ENCODE peak calls at places on chromosomes 6 and 20, in seven cellular contexts. A, G, N, U, Z, S and V are unnamed samples.

GRCh38 chr6:129555206-129555832 is 154.7 kb downstream of the ARHGAP18 start:
- DNase-seq in A (no peak), G (peak), N (no peak), U (no peak), Z (no peak), S (peak), V (no peak)

GRCh38 chr6:128242765-128243403 is 277.5 kb downstream of the PTPRK start:
- DNase-seq in A (no peak), G (peak), N (no peak), U (no peak), Z (no peak), S (peak), V (no peak)

GRCh38 chr20:57874141-57874540 is 164.3 kb upstream of the PMEPA1 start:
- DNase-seq in A (peak), G (no peak), N (no peak), U (no peak), Z (no peak), S (no peak), V (no peak)

GRCh38 chr6:20542927-20543602 is 8.8 kb downstream of the CDKAL1 start:
- DNase-seq in A (no peak), G (peak), N (no peak), U (no peak), Z (no peak), S (peak), V (no peak)

GRCh38 chr6:108114861-108115597 is 40.5 kb upstream of the OSTM1 start:
- DNase-seq in A (peak), G (peak), N (peak), U (peak), Z (peak), S (peak), V (peak)

GRCh38 chr6:82072113-82072512 is 175.4 kb downstream of the IBTK start:
- DNase-seq in A (no peak), G (no peak), N (no peak), U (no peak), Z (no peak), S (peak), V (no peak)

GRCh38 chr6:104548297-104548696 is 311.4 kb downstream of the HACE1 start:
- DNase-seq in A (no peak), G (no peak), N (no peak), U (no peak), Z (no peak), S (no peak), V (no peak)

GRCh38 chr6:108277831-108278230 is 17.0 kb upstream of the SNX3 start:
- DNase-seq in A (no peak), G (no peak), N (no peak), U (no peak), Z (no peak), S (no peak), V (no peak)

GRCh38 chr6:133923938-133924593 is 29.0 kb upstream of the TBPL1 start:
- DNase-seq in A (peak), G (peak), N (no peak), U (peak), Z (peak), S (peak), V (no peak)

GRCh38 chr6:118240878-118241528 is 307.1 kb upstream of the PLN start:
- DNase-seq in A (no peak), G (no peak), N (no peak), U (no peak), Z (no peak), S (no peak), V (no peak)

GRCh38 chr6:28657756-28658465 is 132.2 kb downstream of the GPX5 start:
- DNase-seq in A (no peak), G (peak), N (no peak), U (peak), Z (peak), S (peak), V (no peak)

GRCh38 chr6:16712931-16713484 is 48.3 kb downstream of the ATXN1 start:
- DNase-seq in A (peak), G (peak), N (no peak), U (no peak), Z (no peak), S (peak), V (no peak)
- TF ChIP-seq CTCF in A (peak), G (peak), N (no peak), U (peak), Z (no peak), S (peak), V (peak)

DNA sequence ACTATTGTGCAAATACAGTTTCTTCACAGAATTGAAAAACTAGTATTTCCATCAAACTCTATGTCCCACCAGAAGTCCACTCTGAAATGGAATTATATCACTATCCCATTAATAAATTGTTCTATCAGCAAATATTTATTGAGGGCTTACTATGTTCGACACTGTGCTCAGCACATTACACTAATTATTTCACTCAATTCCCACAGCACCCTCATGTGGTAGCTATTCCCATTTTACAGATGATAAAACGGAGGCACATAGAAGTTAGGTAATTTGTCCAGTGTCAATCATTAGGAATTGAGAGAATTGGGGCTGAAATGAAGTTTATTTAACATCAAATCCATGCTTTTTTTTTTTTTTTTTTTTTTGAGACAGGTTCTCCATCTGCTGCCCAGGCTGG is 52.5 kb downstream of the MKKS start:
- DNase-seq in A (no peak), G (peak), N (no peak), U (no peak), Z (no peak), S (no peak), V (no peak)
- TF ChIP-seq CTCF in A (no peak), G (no peak), N (no peak), U (no peak), Z (no peak), S (peak), V (no peak)

GRCh38 chr20:33917813-33918525 is 75.7 kb upstream of the RALY start:
- DNase-seq in A (no peak), G (peak), N (no peak), U (no peak), Z (no peak), S (no peak), V (no peak)

GRCh38 chr20:33915726-33916331 is 77.9 kb upstream of the RALY start:
- DNase-seq in A (no peak), G (no peak), N (no peak), U (no peak), Z (peak), S (no peak), V (no peak)

GRCh38 chr20:33910529-33911327 is 83.0 kb upstream of the RALY start:
- DNase-seq in A (no peak), G (no peak), N (no peak), U (no peak), Z (no peak), S (no peak), V (no peak)

GRCh38 chr20:33918662-33919061 is 75.0 kb upstream of the RALY start:
- DNase-seq in A (no peak), G (no peak), N (peak), U (no peak), Z (no peak), S (no peak), V (no peak)

GRCh38 chr20:33914871-33915270 is 78.8 kb upstream of the RALY start:
- DNase-seq in A (no peak), G (peak), N (no peak), U (no peak), Z (no peak), S (peak), V (no peak)
- TF ChIP-seq CTCF in A (no peak), G (no peak), N (no peak), U (no peak), Z (no peak), S (peak), V (no peak)

GRCh38 chr6:39228111-39228971 is 934 bp downstream of the KCNK5 start:
- DNase-seq in A (no peak), G (no peak), N (peak), U (no peak), Z (no peak), S (no peak), V (no peak)

GRCh38 chr6:39226606-39227300 is 2.5 kb downstream of the KCNK5 start:
- DNase-seq in A (no peak), G (no peak), N (peak), U (no peak), Z (no peak), S (no peak), V (no peak)

GRCh38 chr6:39231386-39231785 is 2.1 kb upstream of the KCNK5 start:
- DNase-seq in A (no peak), G (no peak), N (no peak), U (no peak), Z (no peak), S (no peak), V (no peak)

GRCh38 chr6:39227476-39227875 is 1.8 kb downstream of the KCNK5 start:
- DNase-seq in A (no peak), G (no peak), N (no peak), U (no peak), Z (no peak), S (no peak), V (no peak)

DNA sequence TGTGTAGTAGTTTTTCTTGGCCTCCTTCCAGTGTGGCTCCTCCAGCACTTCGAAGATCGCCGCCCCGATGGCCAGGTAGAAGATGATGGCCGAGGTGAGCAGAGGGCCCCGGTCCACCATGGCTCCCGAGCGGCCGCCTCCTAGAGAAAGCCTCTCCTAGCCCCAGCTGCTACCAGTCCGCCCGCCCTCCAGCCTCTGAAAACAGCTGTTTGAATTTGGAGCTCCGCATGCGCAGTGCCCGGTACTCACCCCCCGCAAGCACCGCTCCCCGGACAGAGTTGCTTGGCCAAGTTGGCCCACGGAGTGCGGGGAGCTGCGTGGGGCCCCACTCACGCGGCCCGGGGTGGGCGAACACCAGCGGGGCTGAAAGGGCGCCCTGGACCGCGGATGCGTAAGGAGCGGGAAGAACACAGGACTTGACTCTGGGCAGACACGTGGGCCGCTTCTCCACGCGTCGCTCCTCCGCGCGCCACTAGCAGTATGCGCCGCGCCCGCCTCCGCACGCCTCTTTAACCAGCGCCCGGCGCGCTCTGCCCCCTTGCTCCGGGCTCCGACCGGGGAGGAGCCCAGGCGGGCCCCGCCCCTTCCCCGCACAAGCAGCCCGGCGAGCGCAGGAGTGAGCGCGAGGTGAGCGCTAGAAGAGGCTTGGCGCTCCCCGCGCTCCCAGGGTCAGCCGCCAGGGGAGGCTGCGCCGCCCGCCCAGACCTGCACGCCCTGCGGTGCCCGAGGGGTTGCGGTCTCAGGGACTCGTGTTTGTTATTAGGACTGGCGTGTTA is at the start of gene KCNK5:
- DNase-seq in A (peak), G (peak), N (peak), U (peak), Z (peak), S (peak), V (peak)
- TF ChIP-seq CTCF in A (peak), G (peak), N (peak), U (peak), Z (peak), S (peak), V (peak)

DNA sequence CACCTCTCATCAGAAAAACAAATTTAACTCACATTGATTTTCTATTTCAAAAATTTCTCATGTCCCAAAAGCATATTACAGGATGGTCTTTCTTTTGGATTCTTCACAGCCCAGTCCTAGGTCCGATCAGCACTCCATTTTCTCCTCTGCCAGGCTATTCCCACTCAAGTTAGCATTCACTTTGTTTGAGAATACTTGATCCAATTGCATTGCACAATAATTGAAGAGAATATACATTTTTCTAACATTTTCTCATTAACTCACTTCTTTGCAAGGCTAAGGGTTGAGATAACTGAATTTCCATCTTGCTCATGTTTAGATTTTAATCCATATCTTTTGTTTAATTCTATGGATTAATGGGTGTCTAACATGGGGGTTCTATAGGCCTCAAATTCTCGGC is 716.1 kb downstream of the QKI start:
- DNase-seq in A (no peak), G (no peak), N (no peak), U (no peak), Z (no peak), S (no peak), V (no peak)
- TF ChIP-seq CTCF in A (no peak), G (no peak), N (no peak), U (no peak), Z (no peak), S (no peak), V (no peak)

DNA sequence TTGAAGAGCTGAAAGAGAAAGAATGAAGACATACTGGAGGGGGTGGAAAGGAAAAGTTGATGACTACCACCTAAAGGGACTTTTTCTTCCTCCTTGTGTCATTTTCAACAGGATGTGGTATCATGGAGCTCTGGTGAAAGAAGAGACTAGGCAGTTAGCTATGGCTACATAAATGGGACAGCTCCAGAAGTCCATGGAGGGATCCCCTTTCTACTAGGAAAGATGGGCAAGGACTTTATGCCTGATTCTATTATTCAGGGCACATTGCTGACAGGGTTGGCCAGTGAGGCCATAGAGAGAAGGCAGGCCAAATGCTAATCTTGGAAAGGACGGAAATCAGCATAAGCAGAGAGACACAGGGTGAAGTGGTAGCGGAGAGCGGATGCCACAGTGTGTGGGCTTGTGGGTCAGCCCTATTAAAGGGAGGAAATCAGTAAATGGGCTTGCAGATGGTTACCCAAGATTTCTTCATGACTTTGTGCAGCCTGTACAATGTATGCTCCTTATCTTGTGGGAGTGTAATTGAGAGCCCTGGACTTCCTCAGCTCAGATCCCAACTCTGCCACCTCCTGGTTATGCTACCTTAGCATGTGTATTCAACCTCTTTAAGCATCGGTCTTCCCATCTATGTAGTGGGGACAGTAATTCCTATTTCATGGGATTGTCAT is 77.4 kb upstream of the TMEM170B start:
- DNase-seq in A (no peak), G (peak), N (no peak), U (no peak), Z (no peak), S (peak), V (no peak)
- TF ChIP-seq CTCF in A (no peak), G (no peak), N (no peak), U (no peak), Z (no peak), S (no peak), V (no peak)

GRCh38 chr6:1108198-1108597 is 203.7 kb upstream of the FOXQ1 start:
- DNase-seq in A (no peak), G (no peak), N (no peak), U (no peak), Z (no peak), S (no peak), V (no peak)

GRCh38 chr6:1111361-1111760 is 200.5 kb upstream of the FOXQ1 start:
- DNase-seq in A (no peak), G (no peak), N (no peak), U (no peak), Z (no peak), S (no peak), V (no peak)

GRCh38 chr6:1110935-1111334 is 201.0 kb upstream of the FOXQ1 start:
- DNase-seq in A (no peak), G (no peak), N (no peak), U (no peak), Z (no peak), S (no peak), V (no peak)

GRCh38 chr6:1109134-1109533 is 202.8 kb upstream of the FOXQ1 start:
- DNase-seq in A (no peak), G (no peak), N (no peak), U (no peak), Z (no peak), S (no peak), V (no peak)

DNA sequence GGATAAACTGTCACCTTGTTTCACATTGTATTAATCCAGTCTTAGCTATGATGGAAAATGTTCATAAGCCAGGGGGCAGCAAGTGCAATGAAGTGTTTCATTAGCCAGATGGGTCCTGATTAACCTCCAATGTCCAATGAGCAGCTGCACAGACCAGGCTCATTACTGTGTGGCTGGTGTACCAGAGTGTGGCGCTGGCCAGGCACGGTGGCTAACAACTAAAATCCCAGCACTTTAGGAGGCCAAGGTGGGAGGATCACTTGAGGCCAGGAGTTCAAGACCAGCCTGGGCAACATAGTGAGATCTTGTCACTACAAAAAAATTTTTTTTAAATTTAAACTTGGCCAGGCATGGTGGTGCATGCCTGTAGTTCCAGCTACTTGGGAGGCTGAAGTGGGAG is 201.7 kb upstream of the FOXQ1 start:
- DNase-seq in A (no peak), G (no peak), N (no peak), U (no peak), Z (no peak), S (no peak), V (no peak)
- TF ChIP-seq CTCF in A (no peak), G (no peak), N (no peak), U (no peak), Z (no peak), S (peak), V (no peak)

GRCh38 chr20:34876161-34877001 is at the start of gene ACSS2:
- DNase-seq in A (peak), G (peak), N (peak), U (peak), Z (peak), S (peak), V (peak)

GRCh38 chr20:34874094-34874654 is 1.5 kb upstream of the GGT7 start:
- DNase-seq in A (peak), G (peak), N (no peak), U (peak), Z (peak), S (peak), V (no peak)

GRCh38 chr20:34873583-34874093 is 982 bp upstream of the GGT7 start:
- DNase-seq in A (no peak), G (no peak), N (no peak), U (no peak), Z (no peak), S (no peak), V (peak)

GRCh38 chr20:34877002-34877264 is 521 bp downstream of the ACSS2 start:
- DNase-seq in A (no peak), G (peak), N (no peak), U (no peak), Z (no peak), S (no peak), V (no peak)

GRCh38 chr20:34875657-34876160 is 703 bp upstream of the ACSS2 start:
- DNase-seq in A (no peak), G (no peak), N (no peak), U (no peak), Z (no peak), S (no peak), V (no peak)
- TF ChIP-seq CTCF in A (no peak), G (peak), N (peak), U (no peak), Z (no peak), S (no peak), V (peak)

GRCh38 chr20:61350500-61351250 is 98.6 kb downstream of the CDH4 start:
- DNase-seq in A (no peak), G (no peak), N (no peak), U (no peak), Z (no peak), S (no peak), V (no peak)
- TF ChIP-seq CTCF in A (no peak), G (no peak), N (no peak), U (peak), Z (peak), S (no peak), V (peak)

DNA sequence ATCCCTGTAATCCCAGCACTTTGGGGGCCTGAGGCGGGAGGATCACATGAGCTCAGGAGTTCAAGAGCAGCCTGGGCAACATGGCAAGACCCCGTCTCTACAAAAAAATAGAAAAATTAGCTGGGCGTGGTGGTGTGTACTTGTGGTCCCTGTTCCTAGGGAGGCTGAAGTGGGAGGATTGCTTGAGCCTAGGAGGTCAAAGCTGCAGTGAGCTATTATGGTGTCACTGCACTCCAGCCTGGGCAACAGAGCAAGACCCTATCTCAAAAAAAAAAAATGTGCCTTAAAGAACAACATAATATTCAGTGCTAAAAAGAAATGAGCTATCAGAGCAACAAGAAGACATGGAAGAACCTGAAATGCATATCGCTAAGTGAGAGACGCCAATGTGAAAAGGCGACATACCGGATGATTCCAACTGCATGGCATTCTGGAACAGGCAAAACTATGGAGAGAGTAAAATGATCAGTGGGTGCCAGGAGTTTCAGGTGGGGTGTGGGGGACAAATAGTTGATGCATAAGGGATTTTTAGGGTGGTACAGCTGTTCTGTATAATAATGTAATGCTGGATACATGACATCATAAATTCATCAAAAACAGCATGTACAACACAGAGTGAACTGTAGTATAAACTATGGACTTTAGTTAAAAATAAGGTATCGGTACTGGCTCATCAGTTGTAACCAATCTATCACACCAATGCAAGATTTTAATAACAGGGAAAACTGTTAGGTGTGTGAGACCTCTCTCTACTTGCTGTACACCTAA is 80.8 kb downstream of the GMPR start:
- DNase-seq in A (peak), G (no peak), N (no peak), U (no peak), Z (no peak), S (no peak), V (no peak)
- TF ChIP-seq CTCF in A (no peak), G (no peak), N (no peak), U (no peak), Z (no peak), S (no peak), V (no peak)